ENCODE peak calls at places on chromosomes 16 and 17, in five cellular contexts. One of them, this sample, is unnamed.

GRCh38 chr16:24747425-24747824 is 18.0 kb downstream of the TNRC6A start:
- DNase-seq in thoracic aorta: no peak
- DNase-seq in omental fat pad: no peak
- DNase-seq in kidney epithelial cell: no peak
- DNase-seq in cardiac fibroblast: no peak
- DNase-seq in this sample: no peak

GRCh38 chr17:60398227-60398959 is 6.5 kb upstream of the USP32 start:
- DNase-seq in thoracic aorta: no peak
- DNase-seq in omental fat pad: no peak
- DNase-seq in kidney epithelial cell: no peak
- DNase-seq in cardiac fibroblast: no peak
- DNase-seq in this sample: peak

GRCh38 chr17:77794846-77795245 is 163.7 kb upstream of the TNRC6C start:
- DNase-seq in thoracic aorta: no peak
- DNase-seq in omental fat pad: no peak
- DNase-seq in kidney epithelial cell: no peak
- DNase-seq in cardiac fibroblast: no peak
- DNase-seq in this sample: peak

GRCh38 chr17:2688351-2689342 is 22.9 kb downstream of the CLUH start:
- DNase-seq in thoracic aorta: no peak
- DNase-seq in omental fat pad: peak
- DNase-seq in kidney epithelial cell: no peak
- DNase-seq in cardiac fibroblast: no peak
- DNase-seq in this sample: peak

GRCh38 chr16:11743308-11744074 is 834 bp upstream of the TXNDC11 start:
- DNase-seq in thoracic aorta: peak
- DNase-seq in omental fat pad: peak
- DNase-seq in kidney epithelial cell: no peak
- DNase-seq in cardiac fibroblast: peak
- DNase-seq in this sample: peak

GRCh38 chr16:71738820-71739219 is 14.3 kb upstream of the PHLPP2 start:
- DNase-seq in thoracic aorta: no peak
- DNase-seq in omental fat pad: no peak
- DNase-seq in kidney epithelial cell: no peak
- DNase-seq in cardiac fibroblast: no peak
- DNase-seq in this sample: no peak

GRCh38 chr17:77858291-77859034 is 100.0 kb upstream of the TNRC6C start:
- DNase-seq in thoracic aorta: no peak
- DNase-seq in omental fat pad: no peak
- DNase-seq in kidney epithelial cell: no peak
- DNase-seq in cardiac fibroblast: no peak
- DNase-seq in this sample: no peak

GRCh38 chr17:68456529-68457167 is 648 bp downstream of the WIPI1 start:
- DNase-seq in thoracic aorta: peak
- DNase-seq in omental fat pad: peak
- DNase-seq in kidney epithelial cell: peak
- DNase-seq in cardiac fibroblast: peak
- DNase-seq in this sample: peak

GRCh38 chr16:57191056-57191536 is 5.0 kb downstream of the RSPRY1 start:
- DNase-seq in thoracic aorta: no peak
- DNase-seq in omental fat pad: no peak
- DNase-seq in kidney epithelial cell: no peak
- DNase-seq in cardiac fibroblast: no peak
- DNase-seq in this sample: no peak

GRCh38 chr17:51645056-51645455 is 384.7 kb downstream of the UTP18 start:
- DNase-seq in thoracic aorta: no peak
- DNase-seq in omental fat pad: no peak
- DNase-seq in kidney epithelial cell: no peak
- DNase-seq in cardiac fibroblast: no peak
- DNase-seq in this sample: no peak

GRCh38 chr16:16974192-16974591 is 496.6 kb downstream of the XYLT1 start:
- DNase-seq in thoracic aorta: no peak
- DNase-seq in omental fat pad: no peak
- DNase-seq in kidney epithelial cell: no peak
- DNase-seq in cardiac fibroblast: no peak
- DNase-seq in this sample: no peak

GRCh38 chr17:59493867-59494266 is 71.5 kb upstream of the DHX40 start:
- DNase-seq in thoracic aorta: no peak
- DNase-seq in omental fat pad: no peak
- DNase-seq in kidney epithelial cell: no peak
- DNase-seq in cardiac fibroblast: no peak
- DNase-seq in this sample: no peak

GRCh38 chr17:549197-550040 is 165.2 kb downstream of the VPS53 start:
- DNase-seq in thoracic aorta: no peak
- DNase-seq in omental fat pad: no peak
- DNase-seq in kidney epithelial cell: peak
- DNase-seq in cardiac fibroblast: peak
- DNase-seq in this sample: no peak

GRCh38 chr17:933168-934083 is 46.1 kb downstream of the NXN start:
- DNase-seq in thoracic aorta: no peak
- DNase-seq in omental fat pad: no peak
- DNase-seq in kidney epithelial cell: peak
- DNase-seq in cardiac fibroblast: peak
- DNase-seq in this sample: no peak

GRCh38 chr17:35448214-35448898 is at the start of gene SLFN13:
- DNase-seq in thoracic aorta: no peak
- DNase-seq in omental fat pad: peak
- DNase-seq in kidney epithelial cell: peak
- DNase-seq in cardiac fibroblast: peak
- DNase-seq in this sample: peak

DNA sequence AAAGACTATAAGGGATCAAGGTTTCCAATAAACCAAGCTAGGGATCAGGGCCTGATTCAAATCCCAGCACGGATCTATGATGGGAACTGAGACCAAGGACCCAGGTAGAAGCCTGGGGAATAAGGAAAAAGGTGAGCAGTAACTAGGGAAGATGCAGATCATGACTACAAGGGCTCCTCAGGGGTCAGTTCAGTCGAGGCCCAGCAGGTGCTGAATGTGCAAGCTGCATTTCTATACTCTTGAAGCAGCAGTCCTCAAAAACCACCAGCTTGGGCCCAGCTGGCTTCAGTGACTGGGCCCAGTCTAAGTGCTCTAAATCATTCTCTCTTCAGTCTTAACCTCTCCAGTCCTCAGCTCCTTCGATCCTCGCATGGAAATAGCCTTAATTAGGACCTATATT is 228.8 kb upstream of the AXIN2 start:
- DNase-seq in thoracic aorta: no peak
- DNase-seq in omental fat pad: no peak
- DNase-seq in kidney epithelial cell: no peak
- DNase-seq in cardiac fibroblast: no peak
- DNase-seq in this sample: no peak
- TF ChIP-seq CTCF in thoracic aorta: no peak
- TF ChIP-seq CTCF in omental fat pad: no peak
- TF ChIP-seq CTCF in kidney epithelial cell: no peak
- TF ChIP-seq CTCF in cardiac fibroblast: no peak
- TF ChIP-seq CTCF in this sample: no peak

DNA sequence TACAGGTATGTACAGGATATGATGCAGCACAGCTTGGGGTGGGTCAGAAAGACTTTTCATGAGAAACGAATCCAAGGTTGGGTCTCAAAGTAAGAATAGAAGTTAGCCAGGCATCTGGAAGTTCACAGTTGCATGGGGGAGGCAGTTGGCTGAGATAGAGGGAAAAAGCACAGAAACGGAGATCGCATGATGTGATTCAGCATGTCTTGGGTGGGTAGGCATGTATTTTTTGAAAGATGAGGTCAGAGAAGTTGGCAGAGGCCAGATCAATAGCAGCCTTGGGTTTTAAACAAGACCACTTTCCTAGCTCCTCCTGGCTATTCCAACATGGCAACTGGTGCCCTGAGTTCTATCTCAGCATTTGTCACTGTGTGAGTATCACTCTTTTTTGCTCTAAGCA is 67.2 kb downstream of the PCTP start:
- DNase-seq in thoracic aorta: no peak
- DNase-seq in omental fat pad: no peak
- DNase-seq in kidney epithelial cell: no peak
- DNase-seq in cardiac fibroblast: no peak
- DNase-seq in this sample: no peak
- TF ChIP-seq CTCF in thoracic aorta: no peak
- TF ChIP-seq CTCF in omental fat pad: no peak
- TF ChIP-seq CTCF in kidney epithelial cell: no peak
- TF ChIP-seq CTCF in cardiac fibroblast: no peak
- TF ChIP-seq CTCF in this sample: no peak

GRCh38 chr17:30717290-30718098 is 107.0 kb downstream of the CRLF3 start:
- DNase-seq in thoracic aorta: no peak
- DNase-seq in omental fat pad: no peak
- DNase-seq in kidney epithelial cell: no peak
- DNase-seq in cardiac fibroblast: no peak
- DNase-seq in this sample: peak

GRCh38 chr17:30720013-30720471 is 104.5 kb downstream of the CRLF3 start:
- DNase-seq in thoracic aorta: no peak
- DNase-seq in omental fat pad: no peak
- DNase-seq in kidney epithelial cell: no peak
- DNase-seq in cardiac fibroblast: no peak
- DNase-seq in this sample: peak

DNA sequence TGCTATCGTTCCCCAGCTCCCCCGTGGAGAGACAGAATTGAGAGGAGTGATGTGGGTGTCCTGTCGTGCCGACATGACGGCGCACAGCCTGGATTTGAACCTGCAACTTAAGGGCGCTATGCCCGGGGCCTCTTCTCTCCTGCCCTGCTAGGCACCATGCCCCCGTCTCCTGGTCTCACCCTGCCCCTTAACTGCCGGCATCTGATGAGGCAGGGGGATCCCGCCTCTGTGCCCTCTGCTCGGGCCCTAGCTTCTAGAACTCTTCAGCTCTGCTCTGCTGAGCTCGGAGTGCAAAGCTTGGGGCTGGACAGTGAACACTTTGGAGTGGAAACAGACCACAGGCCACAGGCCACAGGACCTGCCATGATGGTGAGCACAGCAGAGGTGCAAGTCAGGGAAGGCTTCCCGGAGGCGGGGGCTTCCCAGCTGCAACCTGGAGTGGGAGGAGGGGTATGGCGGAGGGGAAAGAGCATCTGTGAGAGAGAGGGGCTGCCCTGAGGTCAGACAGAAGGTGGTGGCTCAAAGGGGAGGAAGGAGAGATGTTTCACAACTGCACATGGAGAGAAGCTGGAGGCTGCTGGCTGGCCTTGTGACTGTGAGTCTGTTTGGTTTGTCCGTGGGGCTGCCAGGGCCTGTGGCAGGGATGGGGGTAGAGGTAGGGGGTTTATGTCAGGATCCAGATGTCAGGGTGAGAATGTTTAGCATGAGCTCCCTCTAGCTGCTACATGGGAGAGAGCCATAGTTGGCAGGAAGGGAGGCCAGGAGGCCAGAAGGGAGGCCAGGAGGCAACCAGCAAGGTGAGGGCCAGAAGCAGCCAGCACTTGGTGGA is 107.8 kb downstream of the CRLF3 start:
- DNase-seq in thoracic aorta: no peak
- DNase-seq in omental fat pad: no peak
- DNase-seq in kidney epithelial cell: no peak
- DNase-seq in cardiac fibroblast: peak
- DNase-seq in this sample: peak
- TF ChIP-seq CTCF in thoracic aorta: no peak
- TF ChIP-seq CTCF in omental fat pad: no peak
- TF ChIP-seq CTCF in kidney epithelial cell: peak
- TF ChIP-seq CTCF in cardiac fibroblast: peak
- TF ChIP-seq CTCF in this sample: no peak

DNA sequence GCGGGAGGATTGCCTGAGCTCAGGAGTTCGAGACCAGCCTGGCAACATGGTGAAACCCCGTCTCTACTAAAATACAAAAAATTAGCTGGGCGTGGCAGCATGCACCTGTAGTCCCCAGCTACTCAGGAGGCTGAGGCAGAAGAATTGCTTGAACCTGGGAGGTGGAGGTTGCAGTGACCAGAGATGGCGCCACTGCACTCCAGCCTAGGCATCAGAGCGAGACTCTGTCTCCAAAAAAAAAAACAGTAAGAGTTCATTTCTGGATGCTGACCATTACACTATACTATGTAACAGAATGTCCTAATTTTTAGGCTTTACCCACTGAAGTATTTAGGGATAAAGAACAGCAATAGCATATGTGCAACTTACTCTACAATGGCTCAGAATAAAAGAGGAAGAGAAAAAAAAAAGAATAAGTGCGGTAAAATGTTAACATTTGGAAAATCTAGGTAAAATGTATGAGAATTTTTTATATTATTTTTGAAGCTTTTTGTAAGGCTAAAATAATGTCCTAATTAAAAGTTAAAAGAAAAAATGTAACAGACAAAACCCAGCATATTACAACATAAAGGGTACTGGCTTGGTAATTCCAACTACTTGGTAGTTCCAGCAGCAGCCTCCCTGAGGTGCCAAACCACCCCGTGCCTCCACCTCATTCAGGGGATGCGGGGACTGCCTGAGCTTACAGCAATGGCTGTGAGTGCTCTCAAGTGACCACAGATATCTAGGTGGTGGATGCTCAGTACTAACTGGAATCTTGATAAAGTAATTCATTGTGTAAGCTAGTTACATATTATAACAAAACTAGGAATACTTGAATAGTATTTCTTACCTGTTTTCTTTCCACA is 10.9 kb downstream of the COPS3 start:
- DNase-seq in thoracic aorta: no peak
- DNase-seq in omental fat pad: no peak
- DNase-seq in kidney epithelial cell: no peak
- DNase-seq in cardiac fibroblast: no peak
- DNase-seq in this sample: no peak
- TF ChIP-seq CTCF in thoracic aorta: no peak
- TF ChIP-seq CTCF in omental fat pad: no peak
- TF ChIP-seq CTCF in kidney epithelial cell: peak
- TF ChIP-seq CTCF in cardiac fibroblast: peak
- TF ChIP-seq CTCF in this sample: no peak

DNA sequence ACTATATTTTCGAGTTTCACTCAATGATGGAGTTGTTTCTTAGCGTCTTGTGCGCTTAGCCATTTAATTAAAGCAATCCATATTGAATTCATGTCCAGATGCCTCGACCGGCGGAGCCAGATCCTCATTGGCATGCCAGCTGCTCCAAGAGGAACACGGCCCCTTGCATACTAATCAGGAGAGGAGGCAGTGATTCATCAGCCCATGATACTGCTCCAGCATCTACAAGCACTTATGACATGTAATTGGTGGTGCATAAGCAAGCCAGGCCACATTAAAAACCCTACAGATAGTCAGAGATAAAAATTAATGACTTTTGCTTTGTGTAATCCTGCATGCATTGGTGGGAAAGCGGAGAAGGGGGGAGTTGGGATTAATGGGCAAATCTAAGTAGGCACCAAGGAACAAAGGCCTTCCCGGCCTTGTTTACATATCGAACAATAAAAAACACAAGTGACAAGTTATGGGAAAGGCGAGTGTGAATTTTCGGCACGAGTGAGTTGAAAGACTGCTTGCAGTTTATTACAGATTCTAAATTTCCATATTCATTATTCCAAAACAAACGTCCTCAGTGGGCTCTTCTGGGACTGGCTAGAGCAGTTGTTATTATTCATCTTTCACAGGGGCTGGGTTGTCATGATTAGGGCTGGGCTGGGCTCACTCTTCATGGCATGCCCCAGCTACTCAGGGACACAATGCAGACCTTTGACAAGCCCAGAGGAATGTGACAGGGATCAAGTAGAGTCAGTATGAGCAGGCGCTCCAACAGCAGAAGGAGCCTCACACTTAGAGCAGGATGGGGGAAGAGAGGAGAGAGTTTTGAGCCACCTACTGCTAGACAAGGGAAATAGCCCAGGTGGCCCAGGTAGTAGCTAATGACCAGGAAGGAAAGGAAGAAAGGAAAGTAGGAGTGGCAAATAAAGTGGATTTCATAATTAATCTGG is 281.7 kb upstream of the ZFHX3 start:
- DNase-seq in thoracic aorta: no peak
- DNase-seq in omental fat pad: no peak
- DNase-seq in kidney epithelial cell: no peak
- DNase-seq in cardiac fibroblast: no peak
- DNase-seq in this sample: no peak
- TF ChIP-seq CTCF in thoracic aorta: no peak
- TF ChIP-seq CTCF in omental fat pad: no peak
- TF ChIP-seq CTCF in kidney epithelial cell: no peak
- TF ChIP-seq CTCF in cardiac fibroblast: no peak
- TF ChIP-seq CTCF in this sample: no peak